ENCODE peak calls at places on chromosomes 2 and 18, in seven cellular contexts. Z, D, S, Y, A, O and Q are unnamed samples.

GRCh38 chr18:35277633-35278032 is 12.4 kb downstream of the ZSCAN30 start:
- DNase-seq in D (no peak), A (no peak), S (no peak), Z (no peak), Y (no peak), O (no peak), Q (no peak)

GRCh38 chr2:32947076-32947483 is 327 bp downstream of the LTBP1 start:
- DNase-seq in Y (no peak), A (no peak), O (no peak), D (no peak), S (no peak), Z (no peak), Q (no peak)

GRCh38 chr2:3097804-3098203 is 279.8 kb downstream of the EIPR1 start:
- DNase-seq in Z (no peak), S (no peak), Y (no peak), O (no peak), D (no peak), A (no peak), Q (no peak)

GRCh38 chr2:30694286-30695055 is 112.8 kb downstream of the CAPN13 start:
- DNase-seq in Y (no peak), Z (no peak), D (no peak), A (no peak), S (no peak), O (no peak), Q (no peak)

GRCh38 chr2:11375025-11375688 is 30.7 kb upstream of the ROCK2 start:
- DNase-seq in Z (no peak), Y (no peak), A (no peak), D (no peak), S (no peak), O (no peak), Q (no peak)

GRCh38 chr2:122191331-122191730 is 435.9 kb downstream of the TSN start:
- DNase-seq in S (no peak), Z (no peak), A (no peak), D (no peak), O (no peak), Y (no peak), Q (no peak)

GRCh38 chr2:229261076-229261475 is 10.0 kb downstream of the PID1 start:
- DNase-seq in D (no peak), Z (no peak), O (no peak), Y (no peak), A (no peak), S (no peak), Q (no peak)

GRCh38 chr2:221156335-221156734 is 415.8 kb downstream of the EPHA4 start:
- DNase-seq in Z (no peak), S (no peak), Y (no peak), D (no peak), O (no peak), A (no peak), Q (no peak)

GRCh38 chr2:234278556-234279286 is 218.2 kb downstream of the ARL4C start:
- DNase-seq in S (no peak), A (no peak), O (no peak), Z (no peak), Y (no peak), D (no peak), Q (no peak)

GRCh38 chr2:216590780-216591179 is 42.4 kb upstream of the IGFBP2 start:
- DNase-seq in S (peak; percentile 10), A (no peak), O (no peak), D (peak; percentile 9), Z (peak; percentile 83), Y (no peak), Q (no peak)

GRCh38 chr2:37026050-37026449 is 58.1 kb downstream of the HEATR5B start:
- DNase-seq in D (no peak), Y (no peak), Z (no peak), O (no peak), A (no peak), S (no peak), Q (no peak)

GRCh38 chr2:176709541-176709951 is 440.3 kb downstream of the MTX2 start:
- DNase-seq in S (no peak), Z (peak; percentile 11), Y (no peak), O (no peak), D (peak; percentile 37), A (peak; percentile 53), Q (no peak)

GRCh38 chr2:240432430-240432819 is 3.0 kb upstream of the GPC1 start:
- DNase-seq in Y (no peak), A (peak; percentile 39), Z (no peak), S (no peak), D (no peak), O (peak; percentile 15), Q (no peak)

GRCh38 chr2:129812071-129812470 is 167.4 kb upstream of the RAB6C start:
- DNase-seq in S (no peak), O (peak; percentile 47), A (no peak), Z (no peak), D (no peak), Y (no peak), Q (no peak)

GRCh38 chr2:47038656-47039501 is 116.2 kb downstream of the STPG4 start:
- DNase-seq in A (no peak), S (no peak), Z (no peak), D (no peak), O (no peak), Y (no peak), Q (no peak)

DNA sequence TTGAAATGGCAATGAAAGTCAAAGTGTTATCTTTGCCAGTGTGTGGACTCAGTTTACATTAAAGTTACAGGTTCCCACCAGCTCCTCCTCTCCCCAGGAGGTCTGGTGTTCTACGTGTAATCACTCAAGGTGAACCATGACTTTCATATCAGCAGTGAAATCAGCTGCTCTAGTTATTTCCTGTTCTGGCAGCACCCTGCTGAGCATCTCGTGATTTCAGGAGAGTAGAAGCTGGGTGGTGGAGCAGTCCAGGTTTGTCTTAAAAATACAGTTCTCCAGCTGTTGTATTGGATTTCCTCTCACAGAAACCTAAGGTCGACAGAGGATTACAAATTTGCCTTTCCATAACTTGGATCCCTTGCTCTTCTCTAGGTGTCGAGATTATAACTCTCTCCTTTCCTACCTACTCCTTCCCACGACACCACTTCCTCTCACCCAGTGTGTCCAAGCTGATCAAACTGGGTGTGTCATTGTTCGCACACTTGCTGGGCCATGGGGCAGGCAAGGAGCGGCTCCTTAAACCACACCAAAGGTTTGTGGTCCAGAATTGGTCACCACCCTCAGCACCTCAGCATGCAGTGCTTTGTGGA is 13.0 kb upstream of the ARHGAP25 start:
- DNase-seq in O (peak; percentile 60), D (no peak), S (no peak), A (no peak), Z (no peak), Y (no peak), Q (no peak)
- TF ChIP-seq CTCF in O (no peak), D (no peak), S (no peak), A (no peak), Z (no peak), Y (no peak), Q (no peak)

DNA sequence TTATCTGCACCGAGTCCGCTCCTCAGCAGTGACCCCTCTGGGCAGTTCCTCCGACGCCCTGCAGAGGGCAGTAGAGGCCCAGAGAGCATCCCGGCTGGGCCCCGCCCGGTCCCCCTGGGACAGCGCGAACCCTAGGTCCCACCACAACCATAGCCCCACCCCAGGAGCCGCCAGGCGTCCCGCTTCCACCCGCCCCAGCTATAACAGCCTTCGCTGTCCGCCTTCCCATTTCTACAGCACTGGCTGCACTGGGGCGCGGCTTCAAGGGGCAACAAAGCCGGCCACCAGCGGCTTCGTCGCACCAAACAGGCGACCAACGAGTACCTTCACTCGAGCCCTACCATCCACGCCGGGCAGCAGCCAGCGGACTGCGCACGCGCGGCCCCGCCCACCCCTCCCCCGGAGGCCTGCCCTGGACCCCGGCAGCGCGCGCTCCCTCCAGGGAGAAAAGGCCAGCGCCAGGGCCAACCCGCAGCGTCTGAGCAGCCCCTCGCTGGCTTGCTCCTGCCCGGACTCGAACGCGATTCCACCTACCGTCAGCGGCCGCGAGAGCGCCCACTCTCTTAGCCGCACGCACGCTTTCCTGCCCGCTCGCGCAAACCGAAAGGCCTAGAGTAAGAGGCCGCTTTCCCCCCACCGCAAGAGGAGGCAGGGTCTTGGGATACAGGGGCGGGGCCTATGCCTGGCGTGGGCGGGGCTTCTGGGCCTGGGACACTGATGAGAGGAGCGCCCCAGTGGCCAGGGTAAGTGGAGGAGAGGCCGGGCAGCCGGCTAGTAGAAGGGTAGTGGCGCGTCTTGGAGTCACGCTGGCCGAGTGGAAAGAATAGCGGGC is at the start of gene NHEJ1:
- DNase-seq in A (peak; percentile 99), S (peak; percentile 93), Y (peak; percentile 95), D (peak; percentile 95), Z (peak; percentile 88), O (peak; percentile 99), Q (no peak)
- H3K4me3 ChIP-seq in A (peak within 1 kb of the TSS; percentile 73), S (peak within 1 kb of the TSS; percentile 89), Y (peak within 1 kb of the TSS; percentile 70), D (peak within 1 kb of the TSS; percentile 68), Z (peak within 1 kb of the TSS; percentile 78), O (peak within 1 kb of the TSS; percentile 65), Q (peak within 1 kb of the TSS; percentile 77)

DNA sequence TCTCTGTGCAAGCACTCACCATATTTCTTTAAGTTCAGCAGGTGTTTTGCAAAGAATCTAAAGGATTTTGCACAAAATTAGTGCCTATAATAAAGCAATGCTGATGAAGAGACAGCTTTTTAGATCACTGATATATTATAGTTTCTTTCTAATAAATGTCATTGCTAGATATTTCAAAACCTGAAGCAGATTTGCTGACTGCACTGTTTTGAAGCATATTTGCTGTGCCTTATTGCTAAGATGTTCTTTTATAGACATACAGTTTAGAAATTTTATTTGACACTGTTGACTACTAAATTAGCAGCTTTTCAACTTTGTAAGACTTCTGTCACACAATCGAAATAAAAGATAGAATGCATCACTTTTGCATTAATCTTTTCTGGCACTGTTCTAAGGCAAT is 620.9 kb upstream of the CELF4 start:
- DNase-seq in D (no peak), S (no peak), A (no peak), O (no peak), Z (no peak), Y (no peak), Q (no peak)
- TF ChIP-seq CTCF in D (no peak), S (no peak), A (no peak), O (no peak), Z (no peak), Y (no peak), Q (no peak)

GRCh38 chr18:23585007-23585871 is 1.1 kb downstream of the NPC1 start:
- DNase-seq in Z (peak; percentile 28), O (no peak), S (peak; percentile 16), D (peak; percentile 28), Y (peak; percentile 17), A (no peak), Q (no peak)

GRCh38 chr18:23586249-23587196 is at the start of gene NPC1:
- DNase-seq in Y (peak; percentile 91), D (peak; percentile 95), O (peak; percentile 96), S (peak; percentile 94), A (peak; percentile 99), Z (peak; percentile 98), Q (peak; percentile 82)

GRCh38 chr18:23585897-23586248 is 433 bp downstream of the NPC1 start:
- DNase-seq in S (no peak), O (no peak), A (no peak), Z (no peak), Y (no peak), D (no peak), Q (no peak)

GRCh38 chr18:23583071-23583865 is 3.0 kb downstream of the NPC1 start:
- DNase-seq in Z (no peak), O (no peak), D (no peak), S (no peak), A (no peak), Y (no peak), Q (no peak)

GRCh38 chr18:23584019-23584970 is 2.0 kb downstream of the NPC1 start:
- DNase-seq in O (no peak), D (no peak), S (no peak), A (no peak), Y (no peak), Z (no peak), Q (no peak)
- H3K4me3 ChIP-seq in O (peak overlapping the region; percentile 74), D (no peak overlapping the region), S (peak overlapping the region; percentile 91), A (peak overlapping the region; percentile 72), Y (no peak overlapping the region), Z (peak overlapping the region; percentile 98), Q (peak overlapping the region; percentile 94)